ENCODE peak calls at places on chromosomes 2 and 18, in four cellular contexts. One of them, this sample, is unnamed.

GRCh38 chr2:219574509-219575311 is 2.6 kb downstream of the INHA start:
- DNase-seq in K562: no peak
- DNase-seq in HepG2: no peak
- DNase-seq in H1: no peak
- DNase-seq in this sample: no peak

GRCh38 chr2:26477911-26478253 is at the start of gene OTOF:
- DNase-seq in K562: no peak
- DNase-seq in HepG2: no peak
- DNase-seq in H1: no peak
- DNase-seq in this sample: no peak

GRCh38 chr18:54119524-54120019 is 104.9 kb downstream of the MBD2 start:
- DNase-seq in K562: peak; percentile 18
- DNase-seq in HepG2: peak; percentile 55
- DNase-seq in H1: no peak
- DNase-seq in this sample: peak; percentile 55

GRCh38 chr2:221385716-221386115 is 186.4 kb downstream of the EPHA4 start:
- DNase-seq in K562: no peak
- DNase-seq in HepG2: no peak
- DNase-seq in H1: no peak
- DNase-seq in this sample: no peak

GRCh38 chr2:197514754-197515153 is 1.1 kb upstream of the MOB4 start:
- DNase-seq in K562: no peak
- DNase-seq in HepG2: no peak
- DNase-seq in H1: no peak
- DNase-seq in this sample: no peak

GRCh38 chr18:75635096-75635495 is 207.6 kb upstream of the SMIM21 start:
- DNase-seq in K562: no peak
- DNase-seq in HepG2: no peak
- DNase-seq in H1: no peak
- DNase-seq in this sample: no peak

GRCh38 chr2:237546040-237546875 is 20.1 kb upstream of the PRLH start:
- DNase-seq in K562: no peak
- DNase-seq in HepG2: no peak
- DNase-seq in H1: no peak
- DNase-seq in this sample: no peak

GRCh38 chr2:86249176-86249842 is 50.1 kb downstream of the MRPL35 start:
- DNase-seq in K562: no peak
- DNase-seq in HepG2: no peak
- DNase-seq in H1: no peak
- DNase-seq in this sample: peak; percentile 4

GRCh38 chr2:6556755-6557154 is 309.0 kb downstream of the CMPK2 start:
- DNase-seq in K562: no peak
- DNase-seq in HepG2: peak; percentile 4
- DNase-seq in H1: no peak
- DNase-seq in this sample: peak; percentile 79

GRCh38 chr18:59562751-59563150 is 134.5 kb downstream of the CCBE1 start:
- DNase-seq in K562: no peak
- DNase-seq in HepG2: no peak
- DNase-seq in H1: no peak
- DNase-seq in this sample: no peak

GRCh38 chr18:47987456-47987735 is 56.9 kb upstream of the SMAD2 start:
- DNase-seq in K562: no peak
- DNase-seq in HepG2: no peak
- DNase-seq in H1: no peak
- DNase-seq in this sample: no peak

GRCh38 chr2:99818842-99819241 is 323.5 kb downstream of the AFF3 start:
- DNase-seq in K562: no peak
- DNase-seq in HepG2: peak; percentile 10
- DNase-seq in H1: no peak
- DNase-seq in this sample: peak; percentile 12

GRCh38 chr2:239328306-239329191 is 72.3 kb downstream of the HDAC4 start:
- DNase-seq in K562: no peak
- DNase-seq in HepG2: no peak
- DNase-seq in H1: no peak
- DNase-seq in this sample: no peak

GRCh38 chr18:79693561-79694205 is 14.1 kb downstream of the CTDP1 start:
- DNase-seq in K562: peak; percentile 45
- DNase-seq in HepG2: no peak
- DNase-seq in H1: no peak
- DNase-seq in this sample: no peak

GRCh38 chr2:175834472-175834871 is 167.6 kb downstream of the LNPK start:
- DNase-seq in K562: no peak
- DNase-seq in HepG2: no peak
- DNase-seq in H1: no peak
- DNase-seq in this sample: no peak

GRCh38 chr18:7338846-7339245 is 108.0 kb downstream of the LRRC30 start:
- DNase-seq in K562: no peak
- DNase-seq in HepG2: no peak
- DNase-seq in H1: no peak
- DNase-seq in this sample: no peak
- TF ChIP-seq RAD21 in K562: no peak
- TF ChIP-seq RAD21 in HepG2: no peak
- TF ChIP-seq RAD21 in H1: no peak
- TF ChIP-seq RAD21 in this sample: no peak

DNA sequence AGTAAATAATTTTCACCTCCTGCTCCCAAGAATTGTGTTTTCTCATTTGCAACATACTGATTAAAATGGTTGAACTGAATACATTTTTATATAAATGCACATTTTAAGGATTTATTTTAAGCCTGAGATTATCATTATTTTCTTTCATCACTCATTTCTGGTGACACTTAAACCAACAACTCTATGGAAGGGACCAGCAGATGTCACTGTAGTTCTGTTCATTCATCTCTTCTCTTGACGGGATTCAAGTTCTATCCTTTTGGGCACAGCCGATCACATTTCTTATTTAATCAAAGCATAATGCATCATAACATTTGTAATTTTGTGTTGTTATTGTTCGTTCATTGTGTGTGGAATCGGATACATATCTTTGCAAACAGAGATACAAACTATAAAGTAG is 417.9 kb downstream of the HRH4 start:
- DNase-seq in K562: no peak
- DNase-seq in HepG2: peak; percentile 7
- DNase-seq in H1: no peak
- DNase-seq in this sample: no peak
- TF ChIP-seq FOSL1 in K562: no peak
- TF ChIP-seq FOSL1 in HepG2: no peak
- TF ChIP-seq FOSL1 in H1: no peak
- TF ChIP-seq FOSL1 in this sample: no peak

GRCh38 chr2:173613386-173613785 is 258.7 kb downstream of the CDCA7 start:
- DNase-seq in K562: no peak
- DNase-seq in HepG2: no peak
- DNase-seq in H1: no peak
- DNase-seq in this sample: no peak
- TF ChIP-seq ZNF274 in K562: no peak
- TF ChIP-seq ZNF274 in HepG2: no peak
- TF ChIP-seq ZNF274 in H1: no peak
- TF ChIP-seq ZNF274 in this sample: no peak

DNA sequence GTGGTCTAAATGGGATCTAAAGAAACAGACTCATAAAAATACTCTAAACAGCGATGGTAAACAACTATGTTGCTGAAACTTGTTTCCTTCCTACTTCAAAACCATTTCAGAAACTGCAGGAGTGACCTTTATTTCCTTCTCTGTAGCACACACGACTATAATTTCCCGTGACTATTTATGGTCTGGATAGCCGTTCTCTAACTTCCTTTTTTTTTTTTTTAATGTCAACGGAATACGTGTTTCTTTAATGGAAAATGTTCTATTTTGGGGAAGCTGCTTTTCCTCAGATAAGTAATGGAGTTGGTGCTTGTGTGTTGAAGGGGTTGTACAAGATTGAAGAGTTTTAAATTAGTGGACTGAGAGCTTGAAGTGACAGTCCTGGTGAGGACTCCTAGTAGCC is 224.1 kb downstream of the PHLPP1 start:
- DNase-seq in K562: no peak
- DNase-seq in HepG2: no peak
- DNase-seq in H1: no peak
- DNase-seq in this sample: no peak
- TF ChIP-seq RAD21 in K562: no peak
- TF ChIP-seq RAD21 in HepG2: no peak
- TF ChIP-seq RAD21 in H1: no peak
- TF ChIP-seq RAD21 in this sample: no peak

DNA sequence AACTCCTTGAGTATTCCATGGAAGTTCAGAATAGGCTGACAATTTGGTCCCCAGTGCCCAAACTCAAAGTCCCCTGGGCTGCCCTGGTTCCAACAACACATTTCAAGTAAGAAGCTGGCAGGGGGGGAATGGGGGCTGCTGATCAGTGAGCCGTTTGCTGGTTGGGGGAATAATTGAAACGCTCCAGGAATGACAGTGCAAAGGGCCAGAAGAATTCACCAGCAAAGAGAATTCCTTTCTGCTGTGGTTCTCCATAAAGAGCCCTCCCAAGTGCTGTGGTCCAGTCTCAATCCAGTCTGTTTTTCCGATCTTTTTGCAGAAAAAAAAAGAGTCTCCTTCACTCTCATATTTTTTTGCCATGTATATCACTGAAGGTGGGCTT is 95.1 kb upstream of the THOC1 start:
- DNase-seq in K562: no peak
- DNase-seq in HepG2: peak; percentile 7
- DNase-seq in H1: no peak
- DNase-seq in this sample: no peak
- TF ChIP-seq FOSL1 in K562: no peak
- TF ChIP-seq FOSL1 in HepG2: no peak
- TF ChIP-seq FOSL1 in H1: no peak
- TF ChIP-seq FOSL1 in this sample: no peak

DNA sequence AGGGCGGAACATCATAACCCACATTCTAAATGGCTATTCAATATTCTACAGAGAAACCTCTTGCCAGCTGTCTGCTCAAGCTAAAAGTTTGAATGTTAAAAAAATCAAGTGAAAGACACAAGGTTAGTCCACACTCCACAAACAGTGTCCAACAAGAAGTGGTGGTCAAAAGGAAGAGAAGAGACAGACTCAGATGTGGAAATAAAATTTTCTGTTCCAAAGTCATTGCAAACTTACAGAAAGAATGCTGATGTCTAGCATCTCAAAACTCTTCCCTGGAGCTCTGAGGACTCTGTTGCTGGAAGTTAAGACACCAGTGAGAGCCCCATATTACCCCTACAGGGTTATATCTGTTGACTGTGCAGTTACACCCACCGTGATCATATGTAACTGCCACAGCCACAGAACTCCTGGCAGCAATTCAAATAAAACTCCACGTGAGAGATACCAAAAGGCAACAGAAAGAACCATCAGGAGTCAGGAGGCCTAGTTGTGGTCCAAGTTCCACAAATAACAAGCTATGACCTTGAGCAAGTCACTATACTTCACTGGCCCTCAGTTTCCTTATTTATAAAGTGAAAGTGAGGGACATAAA is 60.9 kb downstream of the AAK1 start:
- DNase-seq in K562: no peak
- DNase-seq in HepG2: peak; percentile 42
- DNase-seq in H1: no peak
- DNase-seq in this sample: no peak
- TF ChIP-seq ZNF274 in K562: no peak
- TF ChIP-seq ZNF274 in HepG2: no peak
- TF ChIP-seq ZNF274 in H1: no peak
- TF ChIP-seq ZNF274 in this sample: no peak